ENCODE peak calls at places on chromosomes 6 and 20, in nine cellular contexts. G, S, P, Q, Y, R, N, O and T are unnamed samples.

GRCh38 chr6:42993445-42993844 is 9.1 kb downstream of the PPP2R5D start:
- DNase-seq in O (no peak), R (no peak), Q (no peak), N (no peak), G (no peak), S (no peak), P (no peak), Y (no peak), T (no peak)

GRCh38 chr6:19454999-19455392 is 382.2 kb upstream of the ID4 start:
- DNase-seq in N (no peak), P (no peak), R (no peak), Q (no peak), Y (no peak), S (no peak), O (no peak), G (no peak), T (no peak)

GRCh38 chr6:34059914-34060313 is 86.0 kb downstream of the GRM4 start:
- DNase-seq in Y (no peak), P (no peak), R (no peak), O (no peak), N (no peak), S (no peak), G (no peak), Q (no peak), T (no peak)

GRCh38 chr20:46111028-46111835 is 6.9 kb upstream of the CD40 start:
- DNase-seq in O (no peak), S (no peak), Y (no peak), R (no peak), G (no peak), N (peak; percentile 34), P (no peak), Q (no peak), T (peak; percentile 38)

GRCh38 chr20:10985536-10985935 is 311.7 kb upstream of the JAG1 start:
- DNase-seq in S (no peak), Q (no peak), R (no peak), Y (no peak), O (no peak), N (no peak), G (peak; percentile 76), P (no peak), T (no peak)

GRCh38 chr6:116667620-116668019 is 946 bp downstream of the ZUP1 start:
- DNase-seq in R (no peak), P (no peak), Q (no peak), O (no peak), Y (no peak), S (no peak), N (no peak), G (no peak), T (no peak)

GRCh38 chr6:52524921-52525320 is 51.9 kb downstream of the TRAM2 start:
- DNase-seq in P (no peak), O (no peak), Q (no peak), N (no peak), G (no peak), R (no peak), Y (no peak), S (no peak), T (no peak)

GRCh38 chr6:44202972-44203750 is 13.6 kb upstream of the MYMX start:
- DNase-seq in Y (no peak), G (no peak), P (no peak), N (no peak), R (no peak), O (no peak), S (no peak), Q (no peak), T (no peak)

GRCh38 chr6:145845557-145845956 is 31.0 kb upstream of the FBXO30 start:
- DNase-seq in Q (no peak), G (no peak), S (no peak), N (no peak), P (no peak), R (no peak), Y (no peak), O (no peak), T (no peak)

GRCh38 chr6:130322673-130323268 is 43.0 kb upstream of the TMEM200A start:
- DNase-seq in Y (peak; percentile 48), O (peak; percentile 52), N (peak; percentile 37), Q (no peak), G (peak; percentile 82), P (no peak), R (peak; percentile 58), S (no peak), T (no peak)

GRCh38 chr20:41232971-41233926 is 84.3 kb downstream of the ZHX3 start:
- DNase-seq in G (peak; percentile 96), P (no peak), S (no peak), R (no peak), O (no peak), Y (no peak), N (no peak), Q (no peak), T (no peak)

GRCh38 chr6:30556714-30556963 is 350 bp upstream of the GNL1 start:
- DNase-seq in Q (peak; percentile 78), N (peak; percentile 92), R (peak; percentile 93), P (peak; percentile 94), O (peak; percentile 87), G (no peak), Y (peak; percentile 91), S (peak; percentile 81), T (peak; percentile 90)

GRCh38 chr6:7541175-7542064 is at the start of gene DSP:
- DNase-seq in G (no peak), S (no peak), Q (no peak), N (peak; percentile 81), O (peak; percentile 20), P (peak; percentile 92), R (no peak), Y (peak; percentile 48), T (peak; percentile 86)

GRCh38 chr6:27503436-27504030 is 30.6 kb upstream of the ZNF184 start:
- DNase-seq in R (peak; percentile 74), G (peak; percentile 78), Q (no peak), N (peak; percentile 37), S (peak; percentile 31), O (peak; percentile 80), Y (peak; percentile 72), P (no peak), T (peak; percentile 40)

GRCh38 chr6:119312875-119313338 is 36.7 kb downstream of the MAN1A1 start:
- DNase-seq in P (no peak), G (no peak), S (no peak), Q (no peak), Y (no peak), O (no peak), N (no peak), R (no peak), T (no peak)

DNA sequence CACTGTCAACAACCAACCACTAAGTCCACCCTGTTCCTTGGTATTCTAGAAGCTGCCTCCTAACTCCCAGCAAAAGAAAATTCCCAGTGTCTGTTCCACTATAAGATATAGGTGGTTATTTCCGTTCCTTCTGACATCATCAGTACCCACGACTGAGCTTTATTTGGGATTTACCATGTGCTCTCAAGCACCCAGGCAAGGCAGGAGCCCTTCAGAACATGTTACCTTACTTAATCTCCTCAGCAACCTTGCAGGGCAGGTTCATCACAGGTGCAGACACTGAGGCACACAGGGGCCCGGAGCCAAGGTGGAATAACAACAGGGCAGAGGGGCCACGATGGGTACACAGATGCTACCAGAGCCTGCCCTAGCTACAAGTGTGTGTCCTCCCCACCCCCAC is 10.8 kb downstream of the ABHD16A start:
- DNase-seq in O (no peak), N (no peak), S (no peak), Y (no peak), G (no peak), Q (no peak), P (no peak), R (no peak), T (no peak)
- H3K36me3 ChIP-seq in O (no peaks in the 10 kb centered on the region), N (peaks cover 99% of the 10 kb centered on the region), S (peaks cover 4% of the 10 kb centered on the region), Y (peaks cover 24% of the 10 kb centered on the region), G (peaks cover 71% of the 10 kb centered on the region), Q (peaks cover 35% of the 10 kb centered on the region), P (peaks cover 7% of the 10 kb centered on the region), R (no peaks in the 10 kb centered on the region), T (no peaks in the 10 kb centered on the region)

GRCh38 chr6:127460465-127460864 is 1.3 kb upstream of the KIAA0408 start:
- DNase-seq in R (no peak), N (no peak), Y (no peak), O (no peak), Q (no peak), P (no peak), G (no peak), S (no peak), T (no peak)

GRCh38 chr6:127458190-127458589 is 999 bp downstream of the KIAA0408 start:
- DNase-seq in P (no peak), S (no peak), Y (no peak), O (no peak), N (no peak), R (no peak), G (no peak), Q (no peak), T (no peak)

GRCh38 chr6:127457444-127458064 is 1.6 kb downstream of the KIAA0408 start:
- DNase-seq in Q (no peak), S (no peak), N (no peak), G (peak; percentile 81), R (peak; percentile 27), O (no peak), P (no peak), Y (no peak), T (no peak)

GRCh38 chr6:127458817-127459216 is 372 bp downstream of the KIAA0408 start:
- DNase-seq in G (peak; percentile 59), S (no peak), P (no peak), N (no peak), Q (no peak), O (peak; percentile 31), R (peak; percentile 64), Y (no peak), T (no peak)

DNA sequence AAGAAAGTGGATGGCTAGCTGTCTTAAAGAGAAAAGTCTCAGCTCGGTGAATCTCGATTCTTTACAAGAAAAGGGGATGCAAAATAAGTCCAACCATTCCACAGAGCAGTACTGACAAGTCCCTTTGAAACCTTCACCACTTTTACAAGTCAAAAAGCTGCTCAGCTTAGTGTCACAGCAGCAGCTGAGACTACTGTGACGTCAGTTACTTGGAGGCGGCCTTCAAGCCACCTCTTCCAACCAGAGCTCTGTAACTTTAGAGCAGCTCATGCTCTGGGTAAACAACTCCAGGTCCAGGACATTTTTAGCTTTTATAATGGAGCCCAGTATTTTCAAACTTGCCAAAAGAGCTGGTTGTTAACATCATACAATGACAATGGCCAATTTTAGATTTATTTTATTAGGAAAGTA is at the start of gene KIAA0408:
- DNase-seq in R (peak; percentile 80), P (no peak), Y (no peak), G (peak; percentile 87), Q (no peak), O (peak; percentile 71), N (peak; percentile 41), S (peak; percentile 43), T (peak; percentile 54)
- TF ChIP-seq POLR2A in R (peak; percentile 19), P (no peak), Y (no peak), G (no peak), Q (no peak), O (no peak), N (no peak), S (peak; percentile 32), T (no peak)

GRCh38 chr20:54200487-54201267 is 7.2 kb upstream of the PFDN4 start:
- DNase-seq in S (no peak), P (no peak), R (no peak), Y (no peak), O (no peak), N (no peak), G (no peak), Q (no peak), T (no peak)
- H3K4me1 ChIP-seq in S (no peaks in the 10 kb centered on the region), P (no peaks in the 10 kb centered on the region), R (no peaks in the 10 kb centered on the region), Y (peaks cover 29% of the 10 kb centered on the region), O (no peaks in the 10 kb centered on the region), N (no peaks in the 10 kb centered on the region), G (no peaks in the 10 kb centered on the region), Q (peaks cover 23% of the 10 kb centered on the region), T (no peaks in the 10 kb centered on the region)

DNA sequence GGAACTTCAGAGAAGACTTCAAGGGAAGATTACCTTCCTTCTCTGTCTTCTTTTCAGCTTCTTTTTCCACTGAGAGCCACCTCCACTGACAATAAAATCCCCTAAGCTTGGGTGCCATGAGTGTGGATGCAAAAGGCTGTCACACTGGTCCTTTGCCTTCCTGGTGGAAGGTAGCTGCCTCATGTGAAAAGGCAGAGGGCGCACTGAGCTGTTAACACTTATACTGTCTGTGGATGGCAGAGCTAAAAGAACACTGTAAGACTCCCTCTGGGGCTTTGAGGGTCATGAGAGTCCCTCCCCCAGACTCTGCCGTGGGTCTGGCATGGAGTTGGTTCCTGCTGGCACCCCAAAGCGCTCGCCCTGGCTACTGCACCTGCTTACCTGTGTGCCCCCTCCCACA is 536.7 kb upstream of the IMPG1 start:
- DNase-seq in O (no peak), Q (no peak), R (no peak), P (no peak), S (no peak), Y (no peak), N (no peak), G (no peak), T (no peak)
- H3K36me3 ChIP-seq in O (no peaks in the 10 kb centered on the region), Q (no peaks in the 10 kb centered on the region), R (no peaks in the 10 kb centered on the region), P (no peaks in the 10 kb centered on the region), S (no peaks in the 10 kb centered on the region), Y (no peaks in the 10 kb centered on the region), N (no peaks in the 10 kb centered on the region), G (no peaks in the 10 kb centered on the region), T (no peaks in the 10 kb centered on the region)